ENCODE peak calls at places on chromosomes 11 and 22, in ten cellular contexts. One of them, this sample, is unnamed.

GRCh38 chr22:19970479-19971275 is 29.1 kb upstream of the TXNRD2 start:
- DNase-seq in DMS79 treated with DMSO at 0.1 percent for 48 hours: no peak
- DNase-seq in OCI-LY7: peak
- DNase-seq in neural crest cell: peak
- DNase-seq in Caki2: peak
- DNase-seq in progenitor cell of endocrine pancreas: peak
- DNase-seq in AML-193: peak
- DNase-seq in neuronal stem cell: peak
- DNase-seq in tibial nerve: peak
- DNase-seq in DMS153: no peak
- DNase-seq in this sample: peak

GRCh38 chr11:36818410-36818809 is 220.4 kb upstream of the RAG2 start:
- DNase-seq in neuronal stem cell: no peak
- DNase-seq in Caki2: no peak
- DNase-seq in AML-193: peak
- DNase-seq in DMS79 treated with DMSO at 0.1 percent for 48 hours: no peak
- DNase-seq in tibial nerve: no peak
- DNase-seq in progenitor cell of endocrine pancreas: no peak
- DNase-seq in neural crest cell: no peak
- DNase-seq in OCI-LY7: no peak
- DNase-seq in DMS153: no peak
- DNase-seq in this sample: no peak

GRCh38 chr22:44412136-44412731 is 85.8 kb downstream of the RTL6 start:
- DNase-seq in tibial nerve: no peak
- DNase-seq in neuronal stem cell: no peak
- DNase-seq in DMS153: no peak
- DNase-seq in DMS79 treated with DMSO at 0.1 percent for 48 hours: no peak
- DNase-seq in neural crest cell: no peak
- DNase-seq in progenitor cell of endocrine pancreas: no peak
- DNase-seq in Caki2: no peak
- DNase-seq in AML-193: no peak
- DNase-seq in OCI-LY7: no peak
- DNase-seq in this sample: no peak

GRCh38 chr11:91591021-91591420 is 633.6 kb upstream of the FAT3 start:
- DNase-seq in AML-193: no peak
- DNase-seq in DMS153: no peak
- DNase-seq in neuronal stem cell: no peak
- DNase-seq in OCI-LY7: no peak
- DNase-seq in tibial nerve: no peak
- DNase-seq in progenitor cell of endocrine pancreas: no peak
- DNase-seq in neural crest cell: no peak
- DNase-seq in DMS79 treated with DMSO at 0.1 percent for 48 hours: no peak
- DNase-seq in Caki2: no peak
- DNase-seq in this sample: no peak

GRCh38 chr22:27727673-27728451 is 73.7 kb downstream of the MN1 start:
- DNase-seq in tibial nerve: no peak
- DNase-seq in DMS79 treated with DMSO at 0.1 percent for 48 hours: no peak
- DNase-seq in progenitor cell of endocrine pancreas: no peak
- DNase-seq in neuronal stem cell: no peak
- DNase-seq in AML-193: no peak
- DNase-seq in Caki2: no peak
- DNase-seq in neural crest cell: no peak
- DNase-seq in OCI-LY7: no peak
- DNase-seq in DMS153: no peak
- DNase-seq in this sample: no peak

GRCh38 chr11:83002047-83002446 is 69.7 kb downstream of the RAB30 start:
- DNase-seq in AML-193: no peak
- DNase-seq in Caki2: no peak
- DNase-seq in neural crest cell: no peak
- DNase-seq in tibial nerve: no peak
- DNase-seq in DMS153: no peak
- DNase-seq in DMS79 treated with DMSO at 0.1 percent for 48 hours: no peak
- DNase-seq in progenitor cell of endocrine pancreas: no peak
- DNase-seq in OCI-LY7: no peak
- DNase-seq in neuronal stem cell: no peak
- DNase-seq in this sample: no peak

GRCh38 chr11:134291196-134291595 is 15.0 kb downstream of the GLB1L3 start:
- DNase-seq in tibial nerve: no peak
- DNase-seq in neuronal stem cell: no peak
- DNase-seq in DMS153: no peak
- DNase-seq in DMS79 treated with DMSO at 0.1 percent for 48 hours: no peak
- DNase-seq in OCI-LY7: no peak
- DNase-seq in progenitor cell of endocrine pancreas: no peak
- DNase-seq in AML-193: no peak
- DNase-seq in Caki2: no peak
- DNase-seq in neural crest cell: no peak
- DNase-seq in this sample: no peak

GRCh38 chr11:62880231-62880802 is 379 bp upstream of the SLC3A2 start:
- DNase-seq in AML-193: peak
- DNase-seq in neuronal stem cell: no peak
- DNase-seq in progenitor cell of endocrine pancreas: no peak
- DNase-seq in neural crest cell: peak
- DNase-seq in DMS79 treated with DMSO at 0.1 percent for 48 hours: no peak
- DNase-seq in tibial nerve: no peak
- DNase-seq in DMS153: no peak
- DNase-seq in OCI-LY7: peak
- DNase-seq in Caki2: no peak
- DNase-seq in this sample: no peak

GRCh38 chr11:86625981-86626380 is 46.4 kb downstream of the ME3 start:
- DNase-seq in DMS79 treated with DMSO at 0.1 percent for 48 hours: no peak
- DNase-seq in DMS153: no peak
- DNase-seq in tibial nerve: no peak
- DNase-seq in neuronal stem cell: no peak
- DNase-seq in Caki2: no peak
- DNase-seq in neural crest cell: no peak
- DNase-seq in AML-193: peak
- DNase-seq in OCI-LY7: no peak
- DNase-seq in progenitor cell of endocrine pancreas: no peak
- DNase-seq in this sample: no peak

This sample was measured in NCI-H460.